ENCODE peak calls at places on chromosome 10, in six cellular contexts. I is AG10803, M is astrocyte of the spinal cord, V is progenitor cell of endocrine pancreas, S is cardiac fibroblast, Q is AG09309. G is an unnamed sample.

GRCh38 chr10:69918036-69918435 is 116.3 kb downstream of the COL13A1 start:
- DNase-seq in I (no peak), M (no peak), V (no peak), S (no peak), Q (no peak), G (no peak)

GRCh38 chr10:28375399-28376354 is 72.8 kb upstream of the MPP7 start:
- DNase-seq in I (peak), M (peak), V (no peak), S (peak), Q (no peak), G (no peak)

GRCh38 chr10:104026762-104027161 is 58.9 kb downstream of the COL17A1 start:
- DNase-seq in I (no peak), M (no peak), V (no peak), S (no peak), Q (no peak), G (no peak)

GRCh38 chr10:132395704-132396494 is 1.1 kb upstream of the PWWP2B start:
- DNase-seq in I (peak), M (no peak), V (peak), S (peak), Q (no peak), G (peak)

GRCh38 chr10:69961168-69961863 is 91.3 kb upstream of the MACROH2A2 start:
- DNase-seq in I (no peak), M (no peak), V (no peak), S (peak), Q (no peak), G (no peak)

GRCh38 chr10:132350946-132351345 is 19.0 kb downstream of the LRRC27 start:
- DNase-seq in I (no peak), M (no peak), V (no peak), S (no peak), Q (no peak), G (no peak)

GRCh38 chr10:110311357-110311949 is 6.7 kb upstream of the SMNDC1 start:
- DNase-seq in I (peak), M (peak), V (peak), S (peak), Q (no peak), G (no peak)

GRCh38 chr10:110681023-110681681 is 37.0 kb downstream of the RBM20 start:
- DNase-seq in I (no peak), M (peak), V (peak), S (peak), Q (no peak), G (no peak)

GRCh38 chr10:50594012-50594411 is 29.7 kb downstream of the SGMS1 start:
- DNase-seq in I (peak), M (peak), V (no peak), S (peak), Q (peak), G (no peak)

GRCh38 chr10:1344846-1345245 is 288.7 kb downstream of the WDR37 start:
- DNase-seq in I (no peak), M (no peak), V (no peak), S (no peak), Q (no peak), G (no peak)

GRCh38 chr10:57979466-57979865 is 288.2 kb downstream of the IPMK start:
- DNase-seq in I (peak), M (peak), V (no peak), S (peak), Q (no peak), G (no peak)

GRCh38 chr10:12768156-12768731 is 233.3 kb downstream of the CCDC3 start:
- DNase-seq in I (no peak), M (peak), V (no peak), S (no peak), Q (no peak), G (no peak)

GRCh38 chr10:4506087-4506486 is 319.9 kb upstream of the AKR1E2 start:
- DNase-seq in I (no peak), M (no peak), V (no peak), S (no peak), Q (no peak), G (no peak)

GRCh38 chr10:31083765-31084184 is 52.1 kb upstream of the ZNF438 start:
- DNase-seq in I (peak), M (peak), V (no peak), S (peak), Q (no peak), G (no peak)

GRCh38 chr10:1737222-1738061 is at the start of gene ADARB2:
- DNase-seq in I (no peak), M (no peak), V (peak), S (no peak), Q (no peak), G (no peak)

GRCh38 chr10:103969436-103969835 is 2.5 kb downstream of the SLK start:
- DNase-seq in I (no peak), M (no peak), V (no peak), S (peak), Q (no peak), G (no peak)

GRCh38 chr10:102280397-102281015 is 35.2 kb downstream of the GBF1 start:
- DNase-seq in I (no peak), M (peak), V (no peak), S (peak), Q (no peak), G (no peak)

GRCh38 chr10:89389254-89389653 is 3.2 kb upstream of the IFIT1 start:
- DNase-seq in I (peak), M (peak), V (no peak), S (peak), Q (no peak), G (no peak)

GRCh38 chr10:36254191-36254590 is 612.1 kb upstream of the FZD8 start:
- DNase-seq in I (peak), M (no peak), V (no peak), S (peak), Q (no peak), G (no peak)

GRCh38 chr10:84360634-84361365 is 32.4 kb downstream of the CCSER2 start:
- DNase-seq in I (peak), M (peak), V (no peak), S (peak), Q (no peak), G (no peak)

GRCh38 chr10:102627446-102628293 is 16.6 kb upstream of the TRIM8 start:
- DNase-seq in I (peak), M (peak), V (no peak), S (peak), Q (no peak), G (no peak)

GRCh38 chr10:88781206-88781605 is 21.3 kb upstream of the LIPM start:
- DNase-seq in I (no peak), M (no peak), V (no peak), S (no peak), Q (no peak), G (no peak)

GRCh38 chr10:86862373-86862772 is 95.0 kb downstream of the MMRN2 start:
- DNase-seq in I (no peak), M (no peak), V (no peak), S (no peak), Q (no peak), G (no peak)

GRCh38 chr10:23558361-23558799 is 119.5 kb downstream of the OTUD1 start:
- DNase-seq in I (peak), M (no peak), V (no peak), S (no peak), Q (no peak), G (no peak)

GRCh38 chr10:119642556-119643111 is 8.5 kb upstream of the BAG3 start:
- DNase-seq in I (no peak), M (no peak), V (no peak), S (no peak), Q (no peak), G (no peak)

GRCh38 chr10:43594944-43595589 is 11.2 kb upstream of the ZNF485 start:
- DNase-seq in I (peak), M (peak), V (no peak), S (peak), Q (no peak), G (no peak)

GRCh38 chr10:122487231-122487765 is 25.9 kb downstream of the HTRA1 start:
- DNase-seq in I (no peak), M (peak), V (no peak), S (no peak), Q (no peak), G (no peak)

GRCh38 chr10:86665868-86666267 is 2.4 kb upstream of the LDB3 start:
- DNase-seq in I (no peak), M (no peak), V (no peak), S (no peak), Q (no peak), G (no peak)

GRCh38 chr10:66928000-66928770 is 2.3 kb downstream of the LRRTM3 start:
- DNase-seq in I (peak), M (no peak), V (no peak), S (peak), Q (no peak), G (no peak)

GRCh38 chr10:103605359-103606156 is 112.1 kb downstream of the NEURL1 start:
- DNase-seq in I (peak), M (peak), V (no peak), S (peak), Q (no peak), G (no peak)

GRCh38 chr10:42981358-42982236 is 95.3 kb upstream of the RET start:
- DNase-seq in I (no peak), M (no peak), V (peak), S (no peak), Q (no peak), G (peak)

DNA sequence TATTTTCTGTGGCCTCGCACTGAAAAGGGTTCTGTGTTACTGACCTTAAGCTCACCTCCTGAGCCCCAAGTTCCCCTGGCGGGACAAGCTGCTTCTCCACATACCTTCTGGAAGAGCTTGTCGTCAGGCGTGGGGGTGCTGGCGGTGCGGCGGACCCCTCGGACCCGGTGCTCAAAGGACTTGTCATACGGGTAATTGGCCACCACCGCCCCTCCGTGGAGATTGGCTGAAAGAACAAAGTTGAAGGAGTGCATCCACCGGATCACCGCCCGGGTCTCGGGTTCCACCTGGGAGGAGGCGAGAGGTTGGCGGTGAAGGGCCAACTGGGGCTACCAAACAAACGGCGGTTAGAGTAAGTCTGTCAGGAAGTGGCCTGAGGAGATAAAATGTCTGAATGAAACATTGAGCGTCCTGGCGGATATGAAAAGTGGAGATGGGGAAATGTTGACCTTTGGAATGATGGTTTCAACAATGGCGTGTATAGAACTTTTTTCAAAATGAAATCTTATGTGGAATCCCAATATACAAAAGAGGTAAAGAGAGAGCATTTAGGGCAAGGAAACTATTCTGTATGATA is 16.5 kb downstream of the CPN1 start:
- DNase-seq in I (no peak), M (no peak), V (no peak), S (no peak), Q (no peak), G (no peak)
- TF ChIP-seq CTCF in I (no peak), M (no peak), V (no peak), S (no peak), Q (no peak), G (no peak)

GRCh38 chr10:62817763-62818425 is 1.7 kb upstream of the EGR2 start:
- DNase-seq in I (peak), M (peak), V (peak), S (peak), Q (no peak), G (peak)

GRCh38 chr10:62817120-62817762 is 1.1 kb upstream of the EGR2 start:
- DNase-seq in I (peak), M (peak), V (no peak), S (peak), Q (no peak), G (peak)

GRCh38 chr10:62819521-62819920 is 3.4 kb upstream of the EGR2 start:
- DNase-seq in I (no peak), M (no peak), V (no peak), S (peak), Q (no peak), G (no peak)

GRCh38 chr10:62816179-62817119 is at the start of gene EGR2:
- DNase-seq in I (peak), M (peak), V (peak), S (peak), Q (peak), G (peak)

GRCh38 chr10:62818426-62819011 is 2.4 kb upstream of the EGR2 start:
- DNase-seq in I (no peak), M (no peak), V (peak), S (peak), Q (no peak), G (no peak)
- TF ChIP-seq CTCF in I (no peak), M (no peak), V (peak), S (no peak), Q (no peak), G (no peak)

GRCh38 chr10:76626406-76626805 is 1011.2 kb downstream of the KCNMA1 start:
- DNase-seq in I (no peak), M (no peak), V (no peak), S (no peak), Q (no peak), G (no peak)

GRCh38 chr10:76628801-76629200 is 1008.8 kb downstream of the KCNMA1 start:
- DNase-seq in I (no peak), M (no peak), V (no peak), S (no peak), Q (no peak), G (no peak)

GRCh38 chr10:76631054-76631453 is 1006.6 kb downstream of the KCNMA1 start:
- DNase-seq in I (no peak), M (no peak), V (no peak), S (no peak), Q (no peak), G (no peak)

GRCh38 chr10:76632158-76633051 is 1005.2 kb downstream of the KCNMA1 start:
- DNase-seq in I (no peak), M (no peak), V (no peak), S (no peak), Q (no peak), G (no peak)
- TF ChIP-seq CTCF in I (peak), M (peak), V (peak), S (peak), Q (peak), G (no peak)

GRCh38 chr10:117741524-117741923 is 199.0 kb downstream of the EMX2 start:
- DNase-seq in I (no peak), M (no peak), V (no peak), S (no peak), Q (no peak), G (no peak)
- TF ChIP-seq CTCF in I (peak), M (peak), V (peak), S (peak), Q (no peak), G (no peak)